ENCODE peak calls at places on chromosome 19, in six cellular contexts. G is HCT116, P is H1, V is HepG2, C is K562, I is GM12878. S is an unnamed sample. For H3K4me1, the result is how much of the 10 kb centered on the place peaks cover.

GRCh38 chr19:13959962-13960862 is 7.9 kb downstream of the DCAF15 start:
- DNase-seq in I (no peak), V (no peak), P (no peak), G (no peak), C (peak), S (no peak)

GRCh38 chr19:27776020-27776419 is 1436.9 kb downstream of the UQCRFS1 start:
- DNase-seq in I (no peak), C (no peak), G (no peak), P (no peak), V (no peak), S (no peak)

GRCh38 chr19:32873560-32873959 is 4.0 kb upstream of the SLC7A9 start:
- DNase-seq in G (no peak), V (no peak), P (no peak), C (no peak), I (no peak), S (no peak)

GRCh38 chr19:32357720-32358119 is 12.3 kb downstream of the ZNF507 start:
- DNase-seq in G (no peak), I (no peak), V (no peak), C (no peak), P (no peak), S (no peak)

GRCh38 chr19:45253396-45254027 is 2.4 kb downstream of the MARK4 start:
- DNase-seq in V (no peak), G (no peak), C (no peak), I (no peak), P (no peak), S (no peak)

GRCh38 chr19:16157601-16158000 is 14.1 kb downstream of the HSH2D start:
- DNase-seq in C (no peak), V (no peak), G (no peak), P (no peak), I (no peak), S (no peak)

GRCh38 chr19:38626401-38626800 is 7.4 kb downstream of the EIF3K start:
- DNase-seq in C (no peak), P (no peak), G (no peak), I (no peak), V (no peak), S (no peak)

GRCh38 chr19:38565686-38566105 is 52.1 kb downstream of the MAP4K1 start:
- DNase-seq in P (no peak), C (no peak), G (no peak), V (no peak), I (no peak), S (no peak)

GRCh38 chr19:10230155-10230903 is 802 bp downstream of the S1PR2 start:
- DNase-seq in V (no peak), I (no peak), C (no peak), G (no peak), P (no peak), S (no peak)

GRCh38 chr19:46392252-46392801 is 21.0 kb downstream of the CCDC8 start:
- DNase-seq in V (no peak), C (no peak), G (no peak), P (no peak), I (no peak), S (no peak)

GRCh38 chr19:34429553-34429952 is 1.4 kb downstream of the UBA2 start:
- DNase-seq in C (no peak), P (no peak), G (no peak), V (no peak), I (no peak), S (no peak)

GRCh38 chr19:37738371-37738770 is 18.8 kb upstream of the ZNF607 start:
- DNase-seq in C (no peak), I (no peak), G (no peak), P (no peak), V (no peak), S (no peak)

GRCh38 chr19:2341987-2342386 is 13.5 kb downstream of the SPPL2B start:
- DNase-seq in G (no peak), P (no peak), V (no peak), C (no peak), I (no peak), S (no peak)

GRCh38 chr19:2341247-2341705 is 12.8 kb downstream of the SPPL2B start:
- DNase-seq in G (no peak), I (no peak), P (no peak), C (peak), V (no peak), S (no peak)

GRCh38 chr19:2344381-2344870 is 15.6 kb upstream of the TMPRSS9 start:
- DNase-seq in I (no peak), P (no peak), G (no peak), C (no peak), V (no peak), S (no peak)

GRCh38 chr19:2343289-2343982 is 15.0 kb downstream of the SPPL2B start:
- DNase-seq in C (no peak), G (no peak), V (no peak), I (no peak), P (no peak), S (no peak)

GRCh38 chr19:2342656-2343288 is 14.3 kb downstream of the SPPL2B start:
- DNase-seq in V (no peak), C (no peak), G (no peak), P (no peak), I (no peak), S (no peak)
- H3K4me1 ChIP-seq in V (under half), C (half or more), G (under half), P (under half), I (under half), S (under half)

DNA sequence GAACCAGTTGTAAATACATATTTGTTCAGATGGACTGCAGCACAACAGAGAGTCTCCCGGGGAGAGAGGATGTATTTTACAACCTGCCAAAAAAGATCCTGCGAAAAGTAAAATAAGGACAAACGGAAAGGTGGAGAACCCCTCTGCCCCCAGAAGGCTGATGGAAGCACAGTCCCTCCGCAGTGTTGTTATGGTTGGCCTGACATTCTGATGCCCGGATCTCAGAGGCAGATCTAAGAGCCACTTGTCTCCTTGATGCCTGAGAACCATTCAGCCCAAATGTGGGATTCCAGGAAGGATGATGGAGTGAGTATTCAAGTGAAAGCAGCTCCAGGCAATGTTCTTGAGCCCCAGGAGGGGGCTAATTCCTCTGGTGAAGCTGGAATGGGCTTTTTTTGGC is 458.7 kb downstream of the ZNF536 start:
- DNase-seq in C (no peak), G (no peak), P (no peak), V (no peak), I (no peak), S (no peak)
- TF ChIP-seq ZNF274 in C (no peak), G (no peak), P (no peak), V (no peak), I (no peak), S (no peak)

GRCh38 chr19:41555752-41556151 is 20.2 kb upstream of the CEACAM21 start:
- DNase-seq in V (no peak), G (no peak), I (no peak), C (no peak), P (no peak), S (no peak)
- H3K4me3 ChIP-seq in V (no peak), G (no peak), I (no peak), C (no peak), P (no peak), S (no peak)

GRCh38 chr19:1020868-1021425 is at the start of gene TMEM259:
- DNase-seq in V (peak), P (peak), I (peak), C (peak), G (peak), S (peak)

GRCh38 chr19:1027020-1027952 is 878 bp downstream of the CNN2 start:
- DNase-seq in G (no peak), P (no peak), I (no peak), V (no peak), C (no peak), S (no peak)

GRCh38 chr19:1032264-1032867 is 6.0 kb downstream of the CNN2 start:
- DNase-seq in G (no peak), I (no peak), C (no peak), P (no peak), V (no peak), S (no peak)

GRCh38 chr19:1027953-1028902 is 1.8 kb downstream of the CNN2 start:
- DNase-seq in P (no peak), G (peak), V (peak), I (no peak), C (peak), S (peak)

DNA sequence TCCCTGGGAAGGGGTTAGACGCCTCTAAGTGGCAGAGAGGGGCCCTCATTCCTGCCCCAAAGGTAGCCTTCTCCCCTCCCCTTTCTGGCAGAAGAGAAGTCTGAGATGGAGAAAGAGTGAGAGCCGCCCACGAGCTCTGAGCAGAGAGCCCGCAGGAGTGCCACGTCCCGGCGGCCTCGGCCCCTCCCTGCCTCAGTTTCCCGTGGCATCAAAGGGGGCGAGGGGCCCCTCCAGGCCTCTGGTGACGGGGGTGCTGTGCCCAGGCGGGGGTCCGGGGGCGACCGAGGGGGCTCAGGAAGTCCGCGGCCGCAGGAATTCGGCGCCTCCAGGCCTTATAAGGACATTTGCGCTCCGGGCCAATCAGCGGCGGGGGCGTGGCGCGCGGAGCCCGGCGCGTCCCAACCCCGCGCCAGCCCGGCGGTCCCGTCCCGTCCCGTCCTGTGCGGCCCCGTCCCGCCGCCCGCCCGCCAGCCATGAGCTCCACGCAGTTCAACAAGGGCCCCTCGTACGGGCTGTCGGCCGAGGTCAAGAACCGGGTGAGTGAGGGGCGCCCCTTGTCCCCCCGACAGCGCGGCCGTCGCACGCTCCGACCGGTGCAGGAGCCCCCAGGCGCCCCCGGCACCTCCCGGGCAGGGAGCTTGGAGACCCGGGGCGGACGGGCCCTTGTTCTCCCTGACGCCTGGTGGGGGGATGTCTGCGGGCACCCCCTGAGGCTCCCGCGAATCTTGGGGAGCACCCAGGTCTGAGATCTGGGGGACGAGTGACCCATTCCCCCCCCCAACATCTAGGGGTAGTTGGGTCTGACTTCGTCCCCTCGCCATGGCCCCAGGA is at the start of gene CNN2:
- DNase-seq in C (peak), V (peak), G (no peak), I (no peak), P (no peak), S (no peak)
- H3K4me1 ChIP-seq in C (half or more), V (under half), G (under half), I (under half), P (under half), S (under half)

GRCh38 chr19:41690801-41691065 is 2.7 kb upstream of the CEACAM7 start:
- DNase-seq in G (no peak), P (no peak), C (no peak), I (no peak), V (no peak), S (no peak)

GRCh38 chr19:41688687-41689086 is 617 bp upstream of the CEACAM7 start:
- DNase-seq in V (no peak), P (no peak), I (no peak), C (no peak), G (no peak), S (no peak)

GRCh38 chr19:41689993-41690800 is 2.1 kb upstream of the CEACAM7 start:
- DNase-seq in V (no peak), I (no peak), G (no peak), P (no peak), C (no peak), S (no peak)

GRCh38 chr19:41694196-41694595 is 6.1 kb upstream of the CEACAM7 start:
- DNase-seq in G (no peak), V (no peak), C (no peak), P (no peak), I (no peak), S (no peak)

DNA sequence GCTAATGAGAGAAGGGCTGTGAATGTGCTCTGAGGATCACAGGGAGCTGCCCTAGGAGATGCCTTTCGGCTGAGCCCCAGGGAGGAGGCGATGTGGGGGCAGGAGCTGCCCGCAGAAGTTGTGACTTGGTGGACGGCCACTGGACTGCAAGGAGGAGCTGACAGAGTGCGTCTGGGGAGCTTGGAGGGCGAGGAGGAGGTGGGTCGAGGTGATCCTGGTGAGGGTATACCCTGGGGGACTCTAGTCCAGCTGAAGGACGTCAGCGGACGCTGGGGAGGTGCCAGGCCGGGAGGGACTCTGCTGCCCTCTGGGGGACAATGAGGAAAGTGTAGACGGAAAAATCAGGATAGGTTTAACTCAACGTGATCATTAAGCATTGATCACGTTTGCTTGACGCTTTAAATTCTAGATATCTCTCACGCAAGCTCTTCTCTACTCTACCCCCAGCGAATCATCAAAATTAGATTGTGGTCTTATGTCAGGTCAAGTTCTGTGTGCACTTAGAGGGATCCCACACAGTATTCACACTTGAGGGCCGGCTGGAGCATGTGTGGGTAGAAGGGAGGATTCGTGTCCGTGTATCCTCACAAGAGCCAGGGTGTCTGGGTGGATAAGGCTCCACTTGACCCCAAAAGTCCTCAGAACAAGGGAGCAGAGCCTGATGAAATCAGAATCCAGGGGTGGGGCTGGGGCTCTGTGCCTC is 3.3 kb upstream of the CEACAM7 start:
- DNase-seq in G (no peak), P (no peak), V (no peak), I (no peak), C (peak), S (peak)
- TF ChIP-seq ZNF274 in G (no peak), P (no peak), V (no peak), I (no peak), C (no peak), S (no peak)

DNA sequence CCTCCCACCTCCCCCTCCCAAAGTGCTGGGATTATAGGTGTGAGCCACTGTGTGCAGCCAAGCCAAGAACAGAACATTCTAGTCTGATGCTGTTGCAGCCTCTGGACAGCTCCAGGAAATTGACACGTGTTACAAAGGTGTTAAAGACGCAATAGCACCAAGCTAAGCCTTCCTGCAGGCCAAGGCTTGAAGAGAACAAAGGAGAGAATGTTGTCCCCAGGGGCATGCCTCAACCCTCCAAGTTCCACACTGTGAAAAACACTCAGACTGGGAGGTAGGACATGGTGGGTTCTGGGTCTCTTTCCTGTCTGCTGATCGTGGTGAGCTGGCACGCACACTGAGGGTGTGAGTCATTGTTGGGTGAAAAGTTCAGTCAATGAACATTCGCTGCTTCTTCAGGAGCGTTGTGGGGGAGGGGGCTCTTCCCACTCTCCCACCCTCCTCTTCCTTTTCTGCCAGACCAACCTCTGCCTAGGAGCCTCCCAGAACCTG is 5.3 kb upstream of the PTPRS start:
- DNase-seq in V (no peak), I (no peak), C (no peak), P (no peak), G (no peak), S (no peak)
- H3K4me3 ChIP-seq in V (no peak), I (no peak), C (no peak), P (no peak), G (no peak), S (no peak)

GRCh38 chr19:1153891-1154730 is 20.0 kb downstream of the SBNO2 start:
- DNase-seq in I (no peak), C (no peak), V (no peak), G (no peak), P (no peak), S (no peak)
- H3K4me1 ChIP-seq in I (under half), C (half or more), V (under half), G (under half), P (under half), S (under half)

GRCh38 chr19:48565090-48565489 is 13.1 kb downstream of the SULT2B1 start:
- DNase-seq in C (no peak), G (no peak), V (peak), I (no peak), P (no peak), S (no peak)
- TF ChIP-seq ZNF274 in C (no peak), G (no peak), V (no peak), I (no peak), P (no peak), S (no peak)